ENCODE peak calls at places on chromosome 15, in five cellular contexts. K is stomach, L is SK-N-SH, Z is breast epithelium, M is HCT116. I is an unnamed sample.

GRCh38 chr15:42371125-42371524 is 11.8 kb downstream of the CAPN3 start:
- DNase-seq in K (no peak), L (no peak), Z (no peak), M (peak; percentile 4), I (no peak)

GRCh38 chr15:88932875-88933330 is 19.7 kb upstream of the MFGE8 start:
- DNase-seq in K (no peak), L (no peak), Z (no peak), M (no peak), I (no peak)

GRCh38 chr15:48373855-48374421 is 42.7 kb downstream of the DUT start:
- DNase-seq in K (no peak), L (no peak), Z (no peak), M (no peak), I (no peak)

GRCh38 chr15:58666957-58667356 is 82.5 kb downstream of the ADAM10 start:
- DNase-seq in K (no peak), L (no peak), Z (no peak), M (no peak), I (no peak)

GRCh38 chr15:58686286-58686685 is 63.2 kb downstream of the ADAM10 start:
- DNase-seq in K (no peak), L (no peak), Z (no peak), M (no peak), I (no peak)

GRCh38 chr15:93298901-93299300 is 209.9 kb upstream of the RGMA start:
- DNase-seq in K (no peak), L (no peak), Z (no peak), M (no peak), I (no peak)

GRCh38 chr15:51907136-51907862 is 64.3 kb downstream of the LEO1 start:
- DNase-seq in K (peak; percentile 64), L (no peak), Z (no peak), M (peak; percentile 96), I (no peak)

GRCh38 chr15:29887719-29888118 is 65.5 kb upstream of the TJP1 start:
- DNase-seq in K (no peak), L (no peak), Z (no peak), M (no peak), I (no peak)

GRCh38 chr15:59555696-59556095 is 55.9 kb upstream of the GCNT3 start:
- DNase-seq in K (no peak), L (no peak), Z (no peak), M (no peak), I (no peak)

GRCh38 chr15:43776101-43776717 is 557 bp downstream of the ELL3 start:
- DNase-seq in K (peak; percentile 45), L (no peak), Z (no peak), M (no peak), I (peak; percentile 38)

GRCh38 chr15:100687532-100688215 is 85.3 kb downstream of the ASB7 start:
- DNase-seq in K (no peak), L (no peak), Z (no peak), M (no peak), I (no peak)

GRCh38 chr15:84398763-84399701 is 163.5 kb downstream of the GOLGA6L4 start:
- DNase-seq in K (no peak), L (no peak), Z (no peak), M (no peak), I (no peak)

GRCh38 chr15:68644088-68644904 is 65.5 kb downstream of the CORO2B start:
- DNase-seq in K (no peak), L (no peak), Z (peak; percentile 10), M (peak; percentile 22), I (no peak)

GRCh38 chr15:88872106-88872505 is 23.2 kb downstream of the HAPLN3 start:
- DNase-seq in K (no peak), L (no peak), Z (no peak), M (no peak), I (no peak)

GRCh38 chr15:31158858-31159569 is 57.5 kb upstream of the TRPM1 start:
- DNase-seq in K (peak; percentile 88), L (no peak), Z (no peak), M (no peak), I (no peak)

GRCh38 chr15:64948916-64949315 is 37.2 kb downstream of the ANKDD1A start:
- DNase-seq in K (no peak), L (no peak), Z (no peak), M (no peak), I (no peak)

GRCh38 chr15:95235033-95235432 is 1003.7 kb downstream of the MCTP2 start:
- DNase-seq in K (no peak), L (no peak), Z (no peak), M (no peak), I (no peak)

GRCh38 chr15:73751481-73751880 is 1.7 kb downstream of the INSYN1 start:
- DNase-seq in K (no peak), L (no peak), Z (no peak), M (no peak), I (no peak)

GRCh38 chr15:63551400-63551799 is 45.8 kb upstream of the FBXL22 start:
- DNase-seq in K (no peak), L (no peak), Z (no peak), M (no peak), I (no peak)

GRCh38 chr15:68821898-68822380 is 1.2 kb upstream of the ANP32A start:
- DNase-seq in K (no peak), L (no peak), Z (no peak), M (no peak), I (no peak)

GRCh38 chr15:78934063-78935023 is 10.5 kb downstream of the CTSH start:
- DNase-seq in K (peak; percentile 57), L (no peak), Z (no peak), M (no peak), I (no peak)

GRCh38 chr15:56739964-56740640 is 6.8 kb upstream of the ZNF280D start:
- DNase-seq in K (no peak), L (no peak), Z (no peak), M (peak; percentile 49), I (no peak)

GRCh38 chr15:77180757-77181156 is 109.8 kb upstream of the TSPAN3 start:
- DNase-seq in K (no peak), L (no peak), Z (no peak), M (no peak), I (no peak)

GRCh38 chr15:64205202-64205601 is 42.4 kb upstream of the PPIB start:
- DNase-seq in K (no peak), L (no peak), Z (no peak), M (no peak), I (no peak)

GRCh38 chr15:88345962-88346361 is 89.4 kb upstream of the NTRK3 start:
- DNase-seq in K (no peak), L (peak; percentile 32), Z (no peak), M (no peak), I (no peak)

GRCh38 chr15:60384052-60384451 is 13.7 kb downstream of the ANXA2 start:
- DNase-seq in K (no peak), L (no peak), Z (no peak), M (no peak), I (no peak)

GRCh38 chr15:66072616-66073361 is 180.8 kb downstream of the MEGF11 start:
- DNase-seq in K (no peak), L (no peak), Z (no peak), M (no peak), I (no peak)

GRCh38 chr15:73959801-73960200 is 32.3 kb downstream of the STOML1 start:
- DNase-seq in K (no peak), L (no peak), Z (peak; percentile 20), M (no peak), I (no peak)

GRCh38 chr15:70259640-70260066 is 161.9 kb upstream of the TLE3 start:
- DNase-seq in K (no peak), L (peak; percentile 61), Z (no peak), M (no peak), I (no peak)

GRCh38 chr15:70259030-70259424 is 161.3 kb upstream of the TLE3 start:
- DNase-seq in K (peak; percentile 79), L (no peak), Z (no peak), M (no peak), I (no peak)

GRCh38 chr15:70257047-70257446 is 159.3 kb upstream of the TLE3 start:
- DNase-seq in K (no peak), L (no peak), Z (no peak), M (no peak), I (no peak)

GRCh38 chr15:70258369-70259029 is 160.8 kb upstream of the TLE3 start:
- DNase-seq in K (no peak), L (no peak), Z (no peak), M (no peak), I (no peak)

GRCh38 chr15:70257573-70258220 is 160.0 kb upstream of the TLE3 start:
- DNase-seq in K (no peak), L (no peak), Z (no peak), M (no peak), I (no peak)
- TF ChIP-seq POLR2AphosphoS5 in K (no peak), L (no peak), Z (no peak), M (no peak), I (no peak)

GRCh38 chr15:101724675-101725005 is 367 bp upstream of the TARS3 start:
- DNase-seq in K (no peak), L (no peak), Z (no peak), M (no peak), I (no peak)
- TF ChIP-seq POLR2AphosphoS5 in K (no peak), L (no peak), Z (no peak), M (no peak), I (no peak)

GRCh38 chr15:62440731-62441130 is 275.6 kb upstream of the C2CD4B start:
- DNase-seq in K (no peak), L (no peak), Z (no peak), M (no peak), I (no peak)
- TF ChIP-seq POLR2AphosphoS5 in K (no peak), L (no peak), Z (no peak), M (no peak), I (no peak)

GRCh38 chr15:99435138-99435695 is 130.6 kb upstream of the MEF2A start:
- DNase-seq in K (peak; percentile 79), L (no peak), Z (peak; percentile 77), M (no peak), I (no peak)
- TF ChIP-seq POLR2AphosphoS5 in K (peak; percentile 68), L (no peak), Z (no peak), M (peak; percentile 52), I (no peak)

DNA sequence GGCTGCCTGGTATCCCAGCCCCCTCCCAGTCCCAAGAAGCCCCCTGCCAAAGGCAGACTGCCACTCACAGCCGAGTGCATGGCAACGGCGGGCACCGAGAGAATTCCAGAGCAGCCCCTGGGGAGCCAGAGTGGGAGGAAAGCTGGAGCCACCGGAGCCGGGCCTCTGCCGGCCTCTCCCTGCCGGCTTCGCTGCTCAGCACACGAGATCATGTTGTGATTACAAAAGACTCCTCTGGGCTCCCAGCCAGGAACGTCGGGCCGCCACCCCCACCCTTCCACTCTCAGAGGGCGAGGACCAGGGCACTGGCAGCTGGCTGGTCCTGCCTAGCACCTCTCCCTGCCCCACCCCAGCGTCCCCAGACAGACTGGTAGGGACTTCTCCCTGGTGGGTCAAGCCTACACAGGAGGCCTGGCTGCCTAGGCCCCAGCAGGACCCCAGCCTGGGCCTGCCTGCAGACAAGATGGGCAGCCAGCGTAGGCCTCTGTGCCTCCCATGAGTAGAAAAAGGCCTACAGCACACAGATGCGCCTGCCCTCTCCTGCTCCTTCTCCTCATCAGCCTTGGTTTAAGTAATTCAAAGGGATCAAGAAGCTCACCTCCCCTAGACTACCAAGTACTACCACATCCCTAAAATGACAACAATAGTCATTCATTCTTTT is at the start of gene CCDC9B:
- DNase-seq in K (peak; percentile 95), L (peak; percentile 91), Z (peak; percentile 96), M (peak; percentile 48), I (no peak)
- TF ChIP-seq POLR2AphosphoS5 in K (peak; percentile 78), L (peak; percentile 80), Z (no peak), M (peak; percentile 75), I (no peak)

GRCh38 chr15:53802672-53803071 is 43.2 kb upstream of the WDR72 start:
- DNase-seq in K (no peak), L (no peak), Z (no peak), M (no peak), I (no peak)
- TF ChIP-seq POLR2AphosphoS5 in K (no peak), L (no peak), Z (no peak), M (no peak), I (no peak)

GRCh38 chr15:40282870-40283614 is at the start of gene ANKRD63:
- DNase-seq in K (no peak), L (peak; percentile 81), Z (no peak), M (no peak), I (peak; percentile 71)
- TF ChIP-seq POLR2AphosphoS5 in K (no peak), L (no peak), Z (no peak), M (no peak), I (no peak)

I was measured in GM12891.